ENCODE peak calls at places on chromosomes 1 and 21, in nine cellular contexts. One of them, this sample, is unnamed.

GRCh38 chr1:19390901-19391595 is 78.9 kb downstream of the SLC66A1 start:
- DNase-seq in fibroblast of the conjunctiva: peak
- DNase-seq in NCI-H2171 treated with DMSO at 0.1 percent for 48 hours: peak
- DNase-seq in NT2/D1: no peak
- DNase-seq in Calu3: peak
- DNase-seq in fibroblast of lung: peak
- DNase-seq in AG08395: peak
- DNase-seq in Caco-2: peak
- DNase-seq in CD4-positive, alpha-beta T cell: peak
- DNase-seq in this sample: peak

GRCh38 chr1:22789356-22789994 is 78.8 kb downstream of the EPHB2 start:
- DNase-seq in CD4-positive, alpha-beta T cell: no peak
- DNase-seq in fibroblast of lung: no peak
- DNase-seq in Calu3: peak
- DNase-seq in AG08395: no peak
- DNase-seq in fibroblast of the conjunctiva: no peak
- DNase-seq in NT2/D1: no peak
- DNase-seq in NCI-H2171 treated with DMSO at 0.1 percent for 48 hours: no peak
- DNase-seq in Caco-2: no peak
- DNase-seq in this sample: no peak

GRCh38 chr1:18536943-18537342 is 56.2 kb downstream of the KLHDC7A start:
- DNase-seq in NT2/D1: no peak
- DNase-seq in Caco-2: no peak
- DNase-seq in NCI-H2171 treated with DMSO at 0.1 percent for 48 hours: no peak
- DNase-seq in fibroblast of the conjunctiva: no peak
- DNase-seq in Calu3: no peak
- DNase-seq in AG08395: no peak
- DNase-seq in fibroblast of lung: no peak
- DNase-seq in CD4-positive, alpha-beta T cell: no peak
- DNase-seq in this sample: no peak

GRCh38 chr21:28632718-28633408 is 359.8 kb downstream of the LTN1 start:
- DNase-seq in fibroblast of the conjunctiva: no peak
- DNase-seq in NT2/D1: peak
- DNase-seq in Calu3: no peak
- DNase-seq in AG08395: peak
- DNase-seq in Caco-2: no peak
- DNase-seq in CD4-positive, alpha-beta T cell: no peak
- DNase-seq in fibroblast of lung: peak
- DNase-seq in NCI-H2171 treated with DMSO at 0.1 percent for 48 hours: no peak
- DNase-seq in this sample: no peak

GRCh38 chr1:78070758-78071157 is 25.0 kb downstream of the GIPC2 start:
- DNase-seq in AG08395: peak
- DNase-seq in NCI-H2171 treated with DMSO at 0.1 percent for 48 hours: peak
- DNase-seq in fibroblast of lung: peak
- DNase-seq in fibroblast of the conjunctiva: peak
- DNase-seq in Caco-2: no peak
- DNase-seq in CD4-positive, alpha-beta T cell: no peak
- DNase-seq in NT2/D1: no peak
- DNase-seq in Calu3: no peak
- DNase-seq in this sample: peak

GRCh38 chr1:24275510-24275909 is 43.6 kb upstream of the GRHL3 start:
- DNase-seq in fibroblast of lung: peak
- DNase-seq in fibroblast of the conjunctiva: no peak
- DNase-seq in Caco-2: no peak
- DNase-seq in NT2/D1: no peak
- DNase-seq in NCI-H2171 treated with DMSO at 0.1 percent for 48 hours: no peak
- DNase-seq in Calu3: no peak
- DNase-seq in CD4-positive, alpha-beta T cell: no peak
- DNase-seq in AG08395: peak
- DNase-seq in this sample: peak

GRCh38 chr1:218347316-218347712 is 2.2 kb downstream of the TGFB2 start:
- DNase-seq in Calu3: peak
- DNase-seq in fibroblast of the conjunctiva: no peak
- DNase-seq in Caco-2: peak
- DNase-seq in CD4-positive, alpha-beta T cell: no peak
- DNase-seq in fibroblast of lung: no peak
- DNase-seq in NT2/D1: no peak
- DNase-seq in NCI-H2171 treated with DMSO at 0.1 percent for 48 hours: no peak
- DNase-seq in AG08395: no peak
- DNase-seq in this sample: no peak

GRCh38 chr1:9207715-9208114 is 26.9 kb upstream of the H6PD start:
- DNase-seq in NCI-H2171 treated with DMSO at 0.1 percent for 48 hours: no peak
- DNase-seq in CD4-positive, alpha-beta T cell: no peak
- DNase-seq in Calu3: no peak
- DNase-seq in fibroblast of the conjunctiva: no peak
- DNase-seq in NT2/D1: no peak
- DNase-seq in Caco-2: no peak
- DNase-seq in fibroblast of lung: no peak
- DNase-seq in AG08395: peak
- DNase-seq in this sample: no peak

GRCh38 chr1:172144445-172145060 is 275.9 kb upstream of the C1orf105 start:
- DNase-seq in fibroblast of the conjunctiva: peak
- DNase-seq in NT2/D1: no peak
- DNase-seq in AG08395: peak
- DNase-seq in Calu3: no peak
- DNase-seq in NCI-H2171 treated with DMSO at 0.1 percent for 48 hours: no peak
- DNase-seq in CD4-positive, alpha-beta T cell: no peak
- DNase-seq in fibroblast of lung: peak
- DNase-seq in Caco-2: no peak
- DNase-seq in this sample: no peak

This sample was measured in astrocyte of the cerebellum.